ENCODE peak calls at places on chromosomes 5 and 9, in seven cellular contexts. Z is Caco-2; Q is NB4; S is CD8-positive, alpha-beta T cell; H is lower lobe of right lung; T is suprapubic skin; W is brain microvascular endothelial cell. K is an unnamed sample.

GRCh38 chr5:72452515-72453259 is 54.5 kb downstream of the ZNF366 start:
- DNase-seq in H (no peak), T (peak), S (no peak), Q (no peak), W (peak), Z (peak), K (no peak)

GRCh38 chr5:74318985-74319563 is 321.5 kb downstream of the ENC1 start:
- DNase-seq in H (no peak), W (no peak), Z (no peak), S (no peak), T (no peak), Q (no peak), K (no peak)

GRCh38 chr5:135966790-135967189 is 12.0 kb upstream of the LECT2 start:
- DNase-seq in S (no peak), W (no peak), Q (no peak), H (no peak), Z (no peak), T (no peak), K (no peak)

GRCh38 chr5:163846512-163846911 is 341.1 kb downstream of the MAT2B start:
- DNase-seq in W (no peak), S (no peak), H (no peak), Q (no peak), Z (no peak), T (no peak), K (no peak)

GRCh38 chr9:107280543-107280942 is 2.5 kb upstream of the RAD23B start:
- DNase-seq in S (no peak), Q (no peak), T (no peak), Z (no peak), W (no peak), H (no peak), K (no peak)

GRCh38 chr9:136302527-136302926 is 1.4 kb downstream of the CCDC187 start:
- DNase-seq in S (no peak), H (no peak), W (no peak), Z (no peak), T (no peak), Q (no peak), K (no peak)

GRCh38 chr5:76216748-76217147 is 133.6 kb downstream of the SV2C start:
- DNase-seq in Z (no peak), S (no peak), H (no peak), W (no peak), Q (no peak), T (no peak), K (no peak)

GRCh38 chr9:112764837-112765236 is 14.3 kb downstream of the SNX30 start:
- DNase-seq in H (no peak), Q (no peak), W (no peak), S (no peak), T (no peak), Z (peak), K (no peak)

GRCh38 chr5:33008751-33009418 is 297.8 kb downstream of the NPR3 start:
- DNase-seq in H (no peak), Z (no peak), Q (no peak), W (no peak), T (no peak), S (no peak), K (no peak)

GRCh38 chr5:139664727-139665351 is 16.7 kb downstream of the CXXC5 start:
- DNase-seq in Z (no peak), S (no peak), T (no peak), Q (no peak), H (no peak), W (no peak), K (no peak)

GRCh38 chr9:136694163-136694864 is 7.1 kb upstream of the AGPAT2 start:
- DNase-seq in T (no peak), Z (peak), S (no peak), Q (peak), H (peak), W (no peak), K (no peak)

GRCh38 chr9:107154291-107154690 is 128.8 kb upstream of the RAD23B start:
- DNase-seq in T (no peak), S (no peak), Q (no peak), W (no peak), Z (no peak), H (no peak), K (no peak)

GRCh38 chr9:38117646-38118045 is 48.6 kb upstream of the SHB start:
- DNase-seq in H (no peak), Q (no peak), S (no peak), Z (no peak), W (no peak), T (peak), K (no peak)
- TF ChIP-seq CTCF in H (no peak), Q (no peak), S (no peak), Z (no peak), W (no peak), T (no peak), K (no peak)

GRCh38 chr9:123941535-123942070 is 11.7 kb upstream of the DENND1A start:
- DNase-seq in S (no peak), H (no peak), W (no peak), Z (no peak), T (no peak), Q (no peak), K (no peak)

GRCh38 chr9:123938401-123938800 is 8.5 kb upstream of the DENND1A start:
- DNase-seq in Q (no peak), Z (no peak), W (no peak), H (no peak), S (no peak), T (no peak), K (no peak)

GRCh38 chr9:123942542-123942941 is 12.6 kb upstream of the DENND1A start:
- DNase-seq in Z (no peak), S (no peak), W (no peak), Q (no peak), T (no peak), H (no peak), K (no peak)

GRCh38 chr9:123943671-123944070 is 13.7 kb upstream of the DENND1A start:
- DNase-seq in S (no peak), T (no peak), W (no peak), Q (no peak), Z (no peak), H (no peak), K (no peak)

DNA sequence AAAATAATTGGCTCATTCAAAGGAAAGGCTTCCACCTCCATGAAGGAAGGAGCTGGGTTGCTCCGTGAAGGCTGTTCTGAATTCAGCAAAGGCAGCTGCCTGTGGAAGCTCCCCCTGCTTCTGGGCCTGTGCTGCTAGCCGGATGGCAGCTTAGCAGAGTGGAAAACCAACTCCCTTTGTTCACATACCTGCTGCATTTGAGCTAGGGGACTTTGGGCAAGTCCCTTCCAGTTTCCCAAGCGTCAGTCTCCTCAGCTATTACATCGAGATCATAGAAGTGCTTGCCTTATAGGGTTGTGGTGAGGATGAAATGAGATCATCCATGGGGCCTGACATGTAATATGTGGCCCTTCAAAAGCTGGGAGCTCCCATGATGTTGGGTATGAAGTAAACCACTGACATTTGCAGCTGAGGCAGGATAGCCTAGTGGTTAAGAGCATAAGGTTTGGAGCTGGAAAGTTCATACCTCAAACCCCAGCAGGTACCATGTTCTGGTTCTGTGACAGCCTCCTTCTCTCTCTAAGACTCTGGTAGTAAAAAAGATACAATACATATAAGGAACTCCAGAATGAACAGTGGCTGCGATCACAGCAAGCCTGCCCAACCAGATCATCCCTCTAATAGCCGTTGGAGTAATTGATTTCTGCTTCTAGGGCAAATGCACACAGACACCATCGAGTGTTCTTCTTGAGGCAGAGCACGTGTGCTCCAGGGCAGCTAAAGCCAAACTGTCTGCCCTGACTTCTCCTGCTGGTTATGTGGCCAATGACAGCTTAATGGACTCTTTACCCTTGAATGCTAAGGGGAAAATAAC is 11.0 kb upstream of the DENND1A start:
- DNase-seq in Z (no peak), Q (no peak), H (no peak), S (no peak), W (no peak), T (no peak), K (no peak)
- TF ChIP-seq CTCF in Z (no peak), Q (no peak), H (no peak), S (no peak), W (no peak), T (no peak), K (no peak)

GRCh38 chr5:14281746-14282181 is 138.6 kb downstream of the TRIO start:
- DNase-seq in Q (no peak), T (no peak), H (no peak), S (no peak), Z (no peak), W (no peak), K (no peak)

GRCh38 chr5:14280294-14280854 is 137.2 kb downstream of the TRIO start:
- DNase-seq in S (no peak), T (no peak), W (no peak), Q (no peak), H (no peak), Z (no peak), K (no peak)

GRCh38 chr5:14273207-14273767 is 130.1 kb downstream of the TRIO start:
- DNase-seq in W (no peak), Q (no peak), Z (no peak), H (no peak), S (no peak), T (no peak), K (no peak)

GRCh38 chr5:14272548-14273205 is 129.5 kb downstream of the TRIO start:
- DNase-seq in H (no peak), W (no peak), Q (no peak), S (no peak), Z (no peak), T (no peak), K (no peak)

DNA sequence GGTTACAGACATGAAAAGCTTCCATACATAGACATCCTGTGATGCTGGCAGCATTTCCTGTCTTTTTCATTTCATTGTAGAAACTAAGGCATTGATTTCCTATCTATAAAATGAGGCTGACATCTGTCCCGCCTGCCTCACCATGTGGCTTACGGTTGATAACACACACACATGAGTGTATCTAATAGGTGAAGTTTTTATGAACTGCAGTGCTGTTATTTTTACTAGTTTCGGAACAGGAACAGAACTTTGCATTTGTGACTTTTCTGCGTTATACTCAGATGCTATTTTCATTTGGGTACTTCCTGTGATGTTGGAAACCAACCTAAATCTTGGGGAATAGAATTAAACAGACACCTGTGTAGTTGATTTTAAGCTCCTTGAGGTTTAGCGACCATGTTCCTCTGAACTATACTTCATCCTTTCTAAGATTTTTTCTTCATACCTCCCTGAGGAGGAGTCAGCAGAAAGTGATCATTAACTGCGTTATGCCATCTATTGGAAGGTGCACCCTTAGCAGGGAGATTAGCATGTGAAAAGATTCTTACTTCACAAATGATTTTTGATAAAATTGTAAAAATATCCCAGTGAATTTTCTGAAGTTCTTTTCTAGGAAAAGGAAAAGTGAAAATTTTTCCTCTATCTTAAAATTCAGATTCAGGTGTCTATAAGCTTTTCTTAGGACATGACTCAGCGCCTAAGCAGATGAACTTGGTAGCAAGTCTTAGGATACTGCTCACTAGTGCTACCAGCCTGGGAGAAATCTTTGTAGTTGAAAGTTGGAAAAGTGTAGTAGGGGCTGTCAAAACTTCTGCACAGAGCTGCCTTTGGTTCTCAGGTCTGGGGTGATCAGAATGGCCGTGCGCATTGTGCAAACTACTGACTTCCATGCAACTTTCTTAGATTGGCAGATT is 134.5 kb downstream of the TRIO start:
- DNase-seq in H (no peak), W (no peak), T (no peak), S (no peak), Q (no peak), Z (no peak), K (no peak)
- TF ChIP-seq CTCF in H (no peak), W (no peak), T (no peak), S (no peak), Q (no peak), Z (no peak), K (no peak)

DNA sequence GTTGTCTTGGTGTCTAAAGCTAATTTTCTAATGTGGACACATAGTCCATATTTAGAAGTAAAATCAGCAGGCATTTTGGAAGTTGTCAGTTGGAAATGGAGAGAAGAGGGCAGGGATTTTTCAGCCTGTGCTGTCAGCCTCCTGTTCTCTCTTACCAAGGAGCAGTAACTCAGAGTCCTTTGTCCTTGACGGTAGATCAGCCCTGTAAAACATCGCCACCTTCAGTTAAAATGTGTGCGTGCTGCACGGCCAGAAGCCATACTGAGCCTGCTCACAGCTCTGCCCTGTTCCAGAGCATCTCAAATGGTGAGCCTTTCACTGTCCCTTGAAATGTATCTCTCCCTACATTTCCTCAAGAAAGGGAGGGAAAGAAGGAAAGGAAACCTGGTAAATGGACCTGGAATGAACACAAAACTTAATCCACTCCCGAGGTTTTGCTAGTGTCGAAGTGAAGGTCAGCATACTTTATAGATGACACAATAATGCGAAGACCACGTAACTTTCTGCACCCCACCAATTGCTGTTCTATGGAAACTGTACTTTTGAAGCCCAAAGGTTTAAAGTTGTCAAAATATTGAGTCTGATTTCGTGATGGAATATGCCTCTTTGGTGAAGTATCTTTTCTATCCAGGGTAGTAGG is 103.6 kb downstream of the SNCAIP start:
- DNase-seq in Q (peak), H (peak), S (no peak), W (peak), T (no peak), Z (peak), K (peak)
- TF ChIP-seq CTCF in Q (peak), H (peak), S (no peak), W (peak), T (peak), Z (peak), K (peak)

GRCh38 chr9:81537964-81538363 is 151.4 kb downstream of the TLE1 start:
- DNase-seq in T (no peak), S (no peak), Q (no peak), Z (no peak), W (no peak), H (no peak), K (no peak)
- TF ChIP-seq CTCF in T (no peak), S (no peak), Q (no peak), Z (no peak), W (no peak), H (no peak), K (no peak)

DNA sequence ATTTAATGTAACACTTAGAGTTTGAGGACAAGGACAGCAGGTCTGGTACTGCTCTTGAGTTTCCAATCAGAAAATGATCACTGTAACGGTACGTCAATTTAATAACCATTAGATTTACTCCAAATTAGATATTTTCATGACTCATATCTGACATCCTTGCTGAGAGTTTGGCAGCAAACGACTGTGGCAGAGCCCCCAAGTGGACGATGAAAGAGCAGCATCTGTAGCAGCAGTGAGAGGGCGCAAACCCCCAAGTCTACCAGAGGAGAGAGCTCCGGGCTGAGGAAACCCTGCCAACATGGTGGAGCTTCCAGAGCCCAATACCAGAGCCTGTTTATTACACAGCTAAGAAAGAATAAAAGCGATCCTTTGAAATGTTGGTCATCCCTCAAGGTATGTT is 73.2 kb upstream of the EPB41L4A start:
- DNase-seq in S (no peak), Z (peak), H (peak), Q (peak), W (peak), T (no peak), K (no peak)
- TF ChIP-seq CTCF in S (peak), Z (peak), H (peak), Q (peak), W (peak), T (no peak), K (peak)

K was measured in progenitor cell of endocrine pancreas.